ENCODE peak calls at places on chromosomes 3 and 15, in four cellular contexts. One of them, this sample, is unnamed.

GRCh38 chr15:47196057-47196456 is 521.2 kb upstream of the SEMA6D start:
- DNase-seq in frontal cortex: no peak
- DNase-seq in activated naive CD4-positive, alpha-beta T cell: no peak
- DNase-seq in nucleus accumbens: peak
- DNase-seq in this sample: peak

GRCh38 chr15:69543681-69544080 is 91.1 kb downstream of the RPLP1 start:
- DNase-seq in frontal cortex: no peak
- DNase-seq in activated naive CD4-positive, alpha-beta T cell: no peak
- DNase-seq in nucleus accumbens: no peak
- DNase-seq in this sample: no peak

GRCh38 chr3:152287898-152288576 is 19.3 kb downstream of the MBNL1 start:
- DNase-seq in frontal cortex: no peak
- DNase-seq in activated naive CD4-positive, alpha-beta T cell: no peak
- DNase-seq in nucleus accumbens: no peak
- DNase-seq in this sample: no peak

GRCh38 chr3:12138044-12138443 is 20.7 kb downstream of the TIMP4 start:
- DNase-seq in frontal cortex: no peak
- DNase-seq in activated naive CD4-positive, alpha-beta T cell: no peak
- DNase-seq in nucleus accumbens: no peak
- DNase-seq in this sample: no peak

GRCh38 chr3:70108072-70108471 is 108.5 kb downstream of the SAMMSON start:
- DNase-seq in frontal cortex: no peak
- DNase-seq in activated naive CD4-positive, alpha-beta T cell: no peak
- DNase-seq in nucleus accumbens: no peak
- DNase-seq in this sample: no peak

GRCh38 chr3:116971531-116971930 is 262.0 kb downstream of the TUSC7 start:
- DNase-seq in frontal cortex: no peak
- DNase-seq in activated naive CD4-positive, alpha-beta T cell: no peak
- DNase-seq in nucleus accumbens: no peak
- DNase-seq in this sample: no peak

GRCh38 chr3:58994746-58995330 is 55.0 kb downstream of the CFAP20DC start:
- DNase-seq in frontal cortex: peak
- DNase-seq in activated naive CD4-positive, alpha-beta T cell: no peak
- DNase-seq in nucleus accumbens: no peak
- DNase-seq in this sample: peak

GRCh38 chr3:102096066-102096465 is 246.8 kb downstream of the NFKBIZ start:
- DNase-seq in frontal cortex: no peak
- DNase-seq in activated naive CD4-positive, alpha-beta T cell: no peak
- DNase-seq in nucleus accumbens: no peak
- DNase-seq in this sample: no peak

GRCh38 chr3:6578526-6578925 is 282.4 kb upstream of the GRM7 start:
- DNase-seq in frontal cortex: no peak
- DNase-seq in activated naive CD4-positive, alpha-beta T cell: no peak
- DNase-seq in nucleus accumbens: no peak
- DNase-seq in this sample: no peak

GRCh38 chr15:34682673-34683072 is 72.1 kb downstream of the GJD2 start:
- DNase-seq in frontal cortex: no peak
- DNase-seq in activated naive CD4-positive, alpha-beta T cell: no peak
- DNase-seq in nucleus accumbens: no peak
- DNase-seq in this sample: no peak

GRCh38 chr3:49780080-49780967 is 6.0 kb downstream of the IP6K1 start:
- DNase-seq in frontal cortex: no peak
- DNase-seq in activated naive CD4-positive, alpha-beta T cell: no peak
- DNase-seq in nucleus accumbens: no peak
- DNase-seq in this sample: no peak

GRCh38 chr3:134517796-134518195 is 31.9 kb downstream of the CEP63 start:
- DNase-seq in frontal cortex: no peak
- DNase-seq in activated naive CD4-positive, alpha-beta T cell: no peak
- DNase-seq in nucleus accumbens: no peak
- DNase-seq in this sample: no peak

GRCh38 chr3:57949779-57950618 is 58.2 kb upstream of the FLNB start:
- DNase-seq in frontal cortex: no peak
- DNase-seq in activated naive CD4-positive, alpha-beta T cell: no peak
- DNase-seq in nucleus accumbens: no peak
- DNase-seq in this sample: no peak

GRCh38 chr3:62686486-62686885 is 188.7 kb downstream of the CADPS start:
- DNase-seq in frontal cortex: no peak
- DNase-seq in activated naive CD4-positive, alpha-beta T cell: no peak
- DNase-seq in nucleus accumbens: no peak
- DNase-seq in this sample: no peak

GRCh38 chr3:41726891-41727290 is 235.0 kb downstream of the ULK4 start:
- DNase-seq in frontal cortex: no peak
- DNase-seq in activated naive CD4-positive, alpha-beta T cell: no peak
- DNase-seq in nucleus accumbens: no peak
- DNase-seq in this sample: no peak

GRCh38 chr3:123447749-123448502 is 964 bp downstream of the ADCY5 start:
- DNase-seq in frontal cortex: peak
- DNase-seq in activated naive CD4-positive, alpha-beta T cell: no peak
- DNase-seq in nucleus accumbens: no peak
- DNase-seq in this sample: no peak

GRCh38 chr3:197501879-197502620 is 53.7 kb downstream of the BDH1 start:
- DNase-seq in frontal cortex: peak
- DNase-seq in activated naive CD4-positive, alpha-beta T cell: no peak
- DNase-seq in nucleus accumbens: peak
- DNase-seq in this sample: peak

GRCh38 chr15:52287114-52287513 is 8.5 kb downstream of the MYO5C start:
- DNase-seq in frontal cortex: no peak
- DNase-seq in activated naive CD4-positive, alpha-beta T cell: no peak
- DNase-seq in nucleus accumbens: peak
- DNase-seq in this sample: no peak

GRCh38 chr15:39581501-39582285 is 814 bp downstream of the THBS1 start:
- DNase-seq in frontal cortex: no peak
- DNase-seq in activated naive CD4-positive, alpha-beta T cell: no peak
- DNase-seq in nucleus accumbens: no peak
- DNase-seq in this sample: no peak

GRCh38 chr3:172678068-172678467 is 32.8 kb downstream of the NCEH1 start:
- DNase-seq in frontal cortex: no peak
- DNase-seq in activated naive CD4-positive, alpha-beta T cell: no peak
- DNase-seq in nucleus accumbens: no peak
- DNase-seq in this sample: peak

GRCh38 chr3:102304550-102304949 is 130.3 kb upstream of the ZPLD1 start:
- DNase-seq in frontal cortex: no peak
- DNase-seq in activated naive CD4-positive, alpha-beta T cell: no peak
- DNase-seq in nucleus accumbens: no peak
- DNase-seq in this sample: no peak